ENCODE peak calls at places on chromosomes 2 and 18, in four cellular contexts. One of them, this sample, is unnamed.

GRCh38 chr2:134501476-134502089 is 217.2 kb downstream of the TMEM163 start:
- DNase-seq in fibroblast of the aortic adventitia: no peak
- DNase-seq in iPS DF 6.9: no peak
- DNase-seq in A549: no peak
- DNase-seq in this sample: peak

GRCh38 chr2:181372656-181373055 is 84.5 kb upstream of the ITGA4 start:
- DNase-seq in fibroblast of the aortic adventitia: no peak
- DNase-seq in A549: no peak
- DNase-seq in iPS DF 6.9: no peak
- DNase-seq in this sample: no peak

GRCh38 chr2:214934006-214934405 is 124.5 kb upstream of the BARD1 start:
- DNase-seq in fibroblast of the aortic adventitia: no peak
- DNase-seq in iPS DF 6.9: no peak
- DNase-seq in A549: no peak
- DNase-seq in this sample: no peak

GRCh38 chr2:168216351-168217005 is 30.9 kb downstream of the STK39 start:
- DNase-seq in iPS DF 6.9: no peak
- DNase-seq in A549: no peak
- DNase-seq in fibroblast of the aortic adventitia: peak
- DNase-seq in this sample: no peak

GRCh38 chr2:48414980-48415764 is 114.8 kb upstream of the STON1 start:
- DNase-seq in A549: no peak
- DNase-seq in iPS DF 6.9: no peak
- DNase-seq in fibroblast of the aortic adventitia: no peak
- DNase-seq in this sample: no peak

GRCh38 chr2:43255249-43255960 is 29.0 kb upstream of the ZFP36L2 start:
- DNase-seq in A549: no peak
- DNase-seq in fibroblast of the aortic adventitia: peak
- DNase-seq in iPS DF 6.9: no peak
- DNase-seq in this sample: no peak

GRCh38 chr18:57301573-57302230 is 50.7 kb upstream of the ST8SIA3 start:
- DNase-seq in fibroblast of the aortic adventitia: no peak
- DNase-seq in A549: no peak
- DNase-seq in iPS DF 6.9: no peak
- DNase-seq in this sample: no peak

GRCh38 chr2:152890746-152891145 is 172.3 kb downstream of the ARL6IP6 start:
- DNase-seq in A549: no peak
- DNase-seq in fibroblast of the aortic adventitia: no peak
- DNase-seq in iPS DF 6.9: no peak
- DNase-seq in this sample: no peak

GRCh38 chr18:26575865-26576217 is 27.5 kb upstream of the KCTD1 start:
- DNase-seq in fibroblast of the aortic adventitia: no peak
- DNase-seq in iPS DF 6.9: no peak
- DNase-seq in A549: peak
- DNase-seq in this sample: no peak

GRCh38 chr18:23406271-23406787 is 46.8 kb upstream of the RIOK3 start:
- DNase-seq in A549: no peak
- DNase-seq in fibroblast of the aortic adventitia: peak
- DNase-seq in iPS DF 6.9: no peak
- DNase-seq in this sample: no peak

GRCh38 chr2:100891911-100892642 is 72.1 kb downstream of the NPAS2 start:
- DNase-seq in iPS DF 6.9: no peak
- DNase-seq in fibroblast of the aortic adventitia: peak
- DNase-seq in A549: no peak
- DNase-seq in this sample: no peak

GRCh38 chr2:217263796-217264195 is 403.9 kb upstream of the TNP1 start:
- DNase-seq in A549: no peak
- DNase-seq in iPS DF 6.9: no peak
- DNase-seq in fibroblast of the aortic adventitia: no peak
- DNase-seq in this sample: no peak

GRCh38 chr2:71603311-71603794 is 150.0 kb downstream of the DYSF start:
- DNase-seq in iPS DF 6.9: no peak
- DNase-seq in A549: no peak
- DNase-seq in fibroblast of the aortic adventitia: no peak
- DNase-seq in this sample: no peak

GRCh38 chr18:5890261-5890605 is 5.1 kb downstream of the TMEM200C start:
- DNase-seq in iPS DF 6.9: no peak
- DNase-seq in A549: no peak
- DNase-seq in fibroblast of the aortic adventitia: no peak
- DNase-seq in this sample: no peak

GRCh38 chr2:168530980-168531379 is 74.9 kb downstream of the CERS6 start:
- DNase-seq in A549: no peak
- DNase-seq in iPS DF 6.9: no peak
- DNase-seq in fibroblast of the aortic adventitia: peak
- DNase-seq in this sample: no peak

GRCh38 chr2:31138037-31138962 is at the start of gene GALNT14:
- DNase-seq in iPS DF 6.9: peak
- DNase-seq in A549: peak
- DNase-seq in fibroblast of the aortic adventitia: peak
- DNase-seq in this sample: no peak

GRCh38 chr2:223884399-223884798 is 47.0 kb upstream of the AP1S3 start:
- DNase-seq in A549: no peak
- DNase-seq in fibroblast of the aortic adventitia: peak
- DNase-seq in iPS DF 6.9: no peak
- DNase-seq in this sample: no peak

GRCh38 chr2:119338826-119339561 is 27.6 kb downstream of the C2orf76 start:
- DNase-seq in A549: no peak
- DNase-seq in fibroblast of the aortic adventitia: no peak
- DNase-seq in iPS DF 6.9: no peak
- DNase-seq in this sample: no peak

GRCh38 chr2:176100547-176101140 is 1.0 kb downstream of the HOXD12 start:
- DNase-seq in fibroblast of the aortic adventitia: no peak
- DNase-seq in iPS DF 6.9: no peak
- DNase-seq in A549: no peak
- DNase-seq in this sample: no peak

GRCh38 chr2:150426724-150427123 is 60.7 kb downstream of the RND3 start:
- DNase-seq in A549: no peak
- DNase-seq in iPS DF 6.9: no peak
- DNase-seq in fibroblast of the aortic adventitia: no peak
- DNase-seq in this sample: no peak

GRCh38 chr2:189253841-189254240 is 74.3 kb upstream of the COL5A2 start:
- DNase-seq in iPS DF 6.9: no peak
- DNase-seq in A549: no peak
- DNase-seq in fibroblast of the aortic adventitia: peak
- DNase-seq in this sample: no peak
- H3K4me3 ChIP-seq in iPS DF 6.9: no peak
- H3K4me3 ChIP-seq in A549: no peak
- H3K4me3 ChIP-seq in fibroblast of the aortic adventitia: no peak
- H3K4me3 ChIP-seq in this sample: no peak

GRCh38 chr2:238846503-238847431 is 1.1 kb upstream of the TWIST2 start:
- DNase-seq in iPS DF 6.9: no peak
- DNase-seq in A549: no peak
- DNase-seq in fibroblast of the aortic adventitia: peak
- DNase-seq in this sample: no peak

GRCh38 chr2:238843476-238843875 is 4.4 kb upstream of the TWIST2 start:
- DNase-seq in A549: no peak
- DNase-seq in fibroblast of the aortic adventitia: no peak
- DNase-seq in iPS DF 6.9: no peak
- DNase-seq in this sample: no peak

GRCh38 chr2:238847841-238848565 is at the start of gene TWIST2:
- DNase-seq in fibroblast of the aortic adventitia: peak
- DNase-seq in A549: peak
- DNase-seq in iPS DF 6.9: no peak
- DNase-seq in this sample: no peak

GRCh38 chr2:238847432-238847801 is 468 bp upstream of the TWIST2 start:
- DNase-seq in iPS DF 6.9: no peak
- DNase-seq in A549: no peak
- DNase-seq in fibroblast of the aortic adventitia: peak
- DNase-seq in this sample: no peak

DNA sequence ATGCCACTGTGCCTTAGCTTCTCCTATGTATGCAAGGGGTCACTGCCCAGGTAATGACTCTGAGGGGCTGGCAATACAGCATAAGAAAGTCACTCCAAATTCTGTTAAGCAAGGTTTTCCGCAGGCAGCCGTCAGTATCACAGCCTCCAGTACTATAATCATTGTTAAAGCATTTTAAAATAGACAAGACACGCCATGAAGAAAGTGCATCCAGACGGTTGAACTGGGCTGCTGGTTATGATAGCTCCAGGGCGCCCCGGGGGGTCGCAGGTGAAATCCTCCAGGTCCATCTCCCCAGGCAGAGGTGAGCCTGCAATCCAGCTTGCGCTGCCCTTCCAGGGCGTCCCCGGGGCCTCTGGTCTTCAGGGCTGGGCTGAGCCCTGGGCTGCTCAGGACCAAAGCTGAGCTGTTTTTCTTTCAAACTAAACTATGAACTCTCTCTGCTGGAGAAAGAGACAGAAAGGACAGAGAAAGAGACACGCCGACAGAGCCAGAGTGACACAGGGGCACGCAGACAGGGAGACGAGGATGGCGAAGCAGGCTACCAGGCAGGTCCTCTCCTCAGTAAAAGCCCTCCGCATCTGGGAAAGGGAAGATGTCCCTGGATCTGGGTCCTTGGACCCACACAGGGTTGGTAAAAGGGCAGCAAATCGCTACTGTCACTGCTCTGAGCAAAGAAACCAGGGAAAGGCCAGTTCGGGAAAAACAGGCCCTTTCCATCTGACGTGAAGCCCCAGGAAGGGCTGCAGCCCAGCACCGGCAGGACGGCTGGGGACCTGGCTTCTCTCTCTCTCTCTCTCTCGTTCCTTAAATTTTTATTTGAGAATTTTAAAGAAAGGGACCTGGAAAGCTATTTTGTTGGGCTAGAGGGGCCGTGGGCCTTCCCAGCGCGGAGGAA is 2.1 kb upstream of the TWIST2 start:
- DNase-seq in iPS DF 6.9: no peak
- DNase-seq in fibroblast of the aortic adventitia: peak
- DNase-seq in A549: no peak
- DNase-seq in this sample: no peak
- H3K4me3 ChIP-seq in iPS DF 6.9: no peak
- H3K4me3 ChIP-seq in fibroblast of the aortic adventitia: peak
- H3K4me3 ChIP-seq in A549: no peak
- H3K4me3 ChIP-seq in this sample: no peak

GRCh38 chr2:239264838-239265651 is 135.8 kb downstream of the HDAC4 start:
- DNase-seq in fibroblast of the aortic adventitia: peak
- DNase-seq in iPS DF 6.9: no peak
- DNase-seq in A549: peak
- DNase-seq in this sample: no peak

GRCh38 chr2:239265681-239266435 is 135.0 kb downstream of the HDAC4 start:
- DNase-seq in fibroblast of the aortic adventitia: no peak
- DNase-seq in iPS DF 6.9: no peak
- DNase-seq in A549: no peak
- DNase-seq in this sample: no peak

GRCh38 chr2:239262484-239263230 is 138.2 kb downstream of the HDAC4 start:
- DNase-seq in A549: no peak
- DNase-seq in fibroblast of the aortic adventitia: no peak
- DNase-seq in iPS DF 6.9: no peak
- DNase-seq in this sample: no peak

GRCh38 chr2:239263231-239263936 is 137.4 kb downstream of the HDAC4 start:
- DNase-seq in iPS DF 6.9: no peak
- DNase-seq in fibroblast of the aortic adventitia: no peak
- DNase-seq in A549: no peak
- DNase-seq in this sample: no peak

GRCh38 chr2:239263937-239264837 is 136.6 kb downstream of the HDAC4 start:
- DNase-seq in fibroblast of the aortic adventitia: peak
- DNase-seq in A549: no peak
- DNase-seq in iPS DF 6.9: no peak
- DNase-seq in this sample: no peak
- H3K4me3 ChIP-seq in fibroblast of the aortic adventitia: no peak
- H3K4me3 ChIP-seq in A549: no peak
- H3K4me3 ChIP-seq in iPS DF 6.9: no peak
- H3K4me3 ChIP-seq in this sample: no peak

GRCh38 chr2:196166876-196167275 is 4.5 kb downstream of the STK17B start:
- DNase-seq in iPS DF 6.9: no peak
- DNase-seq in A549: no peak
- DNase-seq in fibroblast of the aortic adventitia: peak
- DNase-seq in this sample: no peak
- H3K4me3 ChIP-seq in iPS DF 6.9: no peak
- H3K4me3 ChIP-seq in A549: no peak
- H3K4me3 ChIP-seq in fibroblast of the aortic adventitia: peak
- H3K4me3 ChIP-seq in this sample: no peak

GRCh38 chr2:42193722-42194187 is 24.6 kb downstream of the EML4 start:
- DNase-seq in fibroblast of the aortic adventitia: peak
- DNase-seq in A549: no peak
- DNase-seq in iPS DF 6.9: no peak
- DNase-seq in this sample: no peak
- H3K4me3 ChIP-seq in fibroblast of the aortic adventitia: no peak
- H3K4me3 ChIP-seq in A549: no peak
- H3K4me3 ChIP-seq in iPS DF 6.9: no peak
- H3K4me3 ChIP-seq in this sample: no peak

GRCh38 chr2:105052773-105053172 is 14.9 kb downstream of the MRPS9 start:
- DNase-seq in iPS DF 6.9: no peak
- DNase-seq in fibroblast of the aortic adventitia: peak
- DNase-seq in A549: no peak
- DNase-seq in this sample: no peak
- H3K4me3 ChIP-seq in iPS DF 6.9: no peak
- H3K4me3 ChIP-seq in fibroblast of the aortic adventitia: no peak
- H3K4me3 ChIP-seq in A549: no peak
- H3K4me3 ChIP-seq in this sample: no peak

DNA sequence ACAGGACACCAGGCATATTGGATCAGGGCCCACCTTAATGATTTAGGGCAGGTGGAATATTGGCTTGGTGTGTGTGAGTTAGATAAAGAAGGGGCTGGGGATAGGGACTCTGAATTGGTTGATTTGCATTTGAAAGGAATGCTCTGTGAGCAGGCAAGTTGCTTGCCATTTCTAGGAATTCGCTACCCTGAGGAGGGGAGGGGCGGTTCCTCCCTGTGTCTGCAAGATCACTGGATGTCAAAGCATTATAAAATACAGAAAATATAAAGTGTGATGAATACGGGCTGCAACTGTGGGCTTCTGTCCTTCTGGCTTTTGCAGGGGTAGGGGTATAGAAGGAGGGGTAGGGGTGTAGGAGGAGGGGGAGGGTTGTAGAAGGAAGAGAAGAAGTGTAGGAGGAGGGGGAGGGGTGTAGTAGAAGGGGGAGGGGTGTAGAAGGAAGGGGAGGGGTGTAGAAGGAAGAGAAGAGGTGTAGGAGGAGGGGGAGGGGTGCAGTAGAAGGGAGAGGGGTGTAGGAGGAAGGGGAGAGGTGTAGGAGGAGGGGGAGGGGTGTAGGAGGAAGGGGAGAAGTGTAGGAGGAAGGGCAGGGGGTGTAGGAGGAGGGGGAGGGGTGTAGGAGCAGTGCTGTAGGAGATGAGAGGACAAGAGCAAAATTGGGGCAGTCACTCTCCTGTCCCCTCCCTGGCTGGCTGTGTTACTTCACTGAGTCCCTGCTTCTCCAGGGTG is 238.0 kb upstream of the COPS8 start:
- DNase-seq in A549: no peak
- DNase-seq in fibroblast of the aortic adventitia: no peak
- DNase-seq in iPS DF 6.9: no peak
- DNase-seq in this sample: no peak
- H3K4me3 ChIP-seq in A549: no peak
- H3K4me3 ChIP-seq in fibroblast of the aortic adventitia: no peak
- H3K4me3 ChIP-seq in iPS DF 6.9: no peak
- H3K4me3 ChIP-seq in this sample: no peak

GRCh38 chr2:179021258-179021657 is 28.7 kb downstream of the CCDC141 start:
- DNase-seq in iPS DF 6.9: no peak
- DNase-seq in A549: no peak
- DNase-seq in fibroblast of the aortic adventitia: no peak
- DNase-seq in this sample: no peak
- H3K4me3 ChIP-seq in iPS DF 6.9: no peak
- H3K4me3 ChIP-seq in A549: no peak
- H3K4me3 ChIP-seq in fibroblast of the aortic adventitia: no peak
- H3K4me3 ChIP-seq in this sample: no peak